ENCODE peak calls at places on chromosomes 12 and 14, in seven cellular contexts. Y, G, U, P, T, A and H are unnamed samples.

GRCh38 chr14:104283197-104284106 is 145.1 kb downstream of the KIF26A start:
- DNase-seq in T (no peak), Y (no peak), A (no peak), P (peak), U (no peak), G (no peak), H (no peak)

GRCh38 chr12:12583510-12583909 is 20.8 kb upstream of the DUSP16 start:
- DNase-seq in P (no peak), G (no peak), Y (no peak), A (no peak), T (no peak), U (no peak), H (no peak)

GRCh38 chr12:18462437-18462836 is 201.1 kb downstream of the PIK3C2G start:
- DNase-seq in Y (no peak), G (no peak), T (peak), U (no peak), P (no peak), A (no peak), H (no peak)

GRCh38 chr14:69471916-69472315 is 12.6 kb upstream of the PLEKHD1 start:
- DNase-seq in G (no peak), P (no peak), T (no peak), A (no peak), Y (no peak), U (no peak), H (no peak)

GRCh38 chr14:37131205-37131604 is 41.2 kb downstream of the SLC25A21 start:
- DNase-seq in Y (no peak), U (no peak), G (no peak), P (no peak), T (no peak), A (no peak), H (no peak)

GRCh38 chr14:22220427-22220826 is 368.6 kb downstream of the DAD1 start:
- DNase-seq in A (no peak), T (no peak), P (no peak), G (no peak), Y (no peak), U (no peak), H (no peak)

GRCh38 chr12:2693980-2694379 is 100.8 kb upstream of the FKBP4 start:
- DNase-seq in Y (no peak), P (no peak), A (no peak), U (no peak), T (no peak), G (no peak), H (no peak)

GRCh38 chr14:97276573-97276972 is 479.4 kb downstream of the VRK1 start:
- DNase-seq in G (no peak), T (no peak), A (no peak), Y (no peak), U (no peak), P (no peak), H (no peak)

GRCh38 chr14:97021571-97022171 is 224.5 kb downstream of the VRK1 start:
- DNase-seq in Y (no peak), U (no peak), G (no peak), A (no peak), T (no peak), P (no peak), H (no peak)

GRCh38 chr12:12717586-12718381 is 616 bp downstream of the CDKN1B start:
- DNase-seq in U (peak), T (no peak), A (no peak), G (no peak), P (peak), Y (no peak), H (no peak)

GRCh38 chr14:94633116-94633515 is 20.9 kb downstream of the SERPINA3 start:
- DNase-seq in T (no peak), P (no peak), G (no peak), Y (no peak), A (no peak), U (no peak), H (no peak)

GRCh38 chr12:98579347-98579746 is 14.1 kb upstream of the SLC25A3 start:
- DNase-seq in Y (no peak), A (no peak), G (no peak), U (peak), T (no peak), P (no peak), H (no peak)

GRCh38 chr12:91975891-91976290 is 169.8 kb downstream of the BTG1 start:
- DNase-seq in T (no peak), P (no peak), Y (no peak), A (no peak), G (no peak), U (no peak), H (no peak)

GRCh38 chr12:14995583-14996425 is 23.0 kb downstream of the PDE6H start:
- DNase-seq in Y (peak), P (no peak), G (no peak), T (peak), U (peak), A (no peak), H (no peak)

GRCh38 chr14:33186656-33187055 is 248.0 kb downstream of the NPAS3 start:
- DNase-seq in G (no peak), P (no peak), U (no peak), Y (no peak), T (no peak), A (no peak), H (no peak)